ENCODE peak calls at places on chromosomes 3 and 15, in four cellular contexts. L is transverse colon, N is NCI-H460, S is suprapubic skin. X is an unnamed sample.

GRCh38 chr3:64921666-64922065 is 233.9 kb upstream of the ADAMTS9 start:
- DNase-seq in L (no peak), N (no peak), S (no peak), X (no peak)

GRCh38 chr3:73056365-73057150 is 4.9 kb upstream of the EBLN2 start:
- DNase-seq in L (no peak), N (peak), S (no peak), X (no peak)

GRCh38 chr15:39232512-39232911 is 348.4 kb upstream of the THBS1 start:
- DNase-seq in L (no peak), N (no peak), S (no peak), X (no peak)

GRCh38 chr3:21562225-21562624 is 188.8 kb downstream of the ZNF385D start:
- DNase-seq in L (no peak), N (no peak), S (no peak), X (no peak)

GRCh38 chr3:50550079-50550736 is 17.3 kb downstream of the C3orf18 start:
- DNase-seq in L (peak), N (no peak), S (no peak), X (peak)

GRCh38 chr3:50616770-50617095 is 218 bp upstream of the MAPKAPK3 start:
- DNase-seq in L (peak), N (peak), S (peak), X (peak)

GRCh38 chr3:46090161-46090591 is 62.9 kb upstream of the XCR1 start:
- DNase-seq in L (no peak), N (no peak), S (no peak), X (peak)

GRCh38 chr3:42009456-42009855 is 47.6 kb upstream of the ULK4 start:
- DNase-seq in L (no peak), N (no peak), S (no peak), X (no peak)

GRCh38 chr3:183802989-183803388 is 22.4 kb downstream of the MAP6D1 start:
- DNase-seq in L (no peak), N (no peak), S (peak), X (no peak)

X was measured in MV-4-11.